ENCODE peak calls at places on chromosomes 16 and 17, in four cellular contexts. U is hippocampal formation, P is DMS79 treated with DMSO at 0.1 percent for 48 hours, K is activated gamma-delta T cell treated with Interleukin-2 at 50 U/mL for 16 hours. M is an unnamed sample.

GRCh38 chr16:28298511-28298878 is 6.2 kb downstream of the SBK1 start:
- DNase-seq in U (no peak), P (peak), K (no peak), M (no peak)

GRCh38 chr17:6502142-6502541 is 54.2 kb downstream of the PITPNM3 start:
- DNase-seq in U (no peak), P (no peak), K (no peak), M (no peak)

GRCh38 chr16:80055831-80056230 is 455.3 kb upstream of the MAF start:
- DNase-seq in U (no peak), P (no peak), K (no peak), M (no peak)

GRCh38 chr17:4852504-4853075 is 19.4 kb downstream of the MINK1 start:
- DNase-seq in U (no peak), P (peak), K (no peak), M (no peak)

GRCh38 chr17:57075193-57075592 is 9.9 kb upstream of the AKAP1 start:
- DNase-seq in U (no peak), P (no peak), K (no peak), M (no peak)

GRCh38 chr16:87552772-87553171 is 49.5 kb upstream of the JPH3 start:
- DNase-seq in U (no peak), P (no peak), K (no peak), M (no peak)

GRCh38 chr17:74045608-74046007 is 157.9 kb upstream of the RPL38 start:
- DNase-seq in U (no peak), P (peak), K (no peak), M (no peak)

GRCh38 chr16:23826528-23827244 is 9.1 kb upstream of the PRKCB start:
- DNase-seq in U (no peak), P (no peak), K (no peak), M (no peak)

GRCh38 chr17:67506966-67507365 is 129.9 kb downstream of the PITPNC1 start:
- DNase-seq in U (no peak), P (no peak), K (no peak), M (no peak)

GRCh38 chr16:56451753-56452689 is 667 bp downstream of the OGFOD1 start:
- DNase-seq in U (no peak), P (peak), K (no peak), M (no peak)

GRCh38 chr16:77191259-77191969 is 424 bp downstream of the MON1B start:
- DNase-seq in U (no peak), P (no peak), K (peak), M (no peak)

GRCh38 chr16:50121278-50121677 is 31.8 kb upstream of the TENT4B start:
- DNase-seq in U (no peak), P (no peak), K (no peak), M (no peak)

GRCh38 chr16:57481421-57481820 is 4.9 kb downstream of the DOK4 start:
- DNase-seq in U (no peak), P (no peak), K (no peak), M (no peak)

GRCh38 chr16:35480361-35480760 is 2020.9 kb downstream of the TP53TG3F start:
- DNase-seq in U (no peak), P (no peak), K (no peak), M (no peak)

GRCh38 chr17:66904760-66905637 is 59.5 kb upstream of the CACNG4 start:
- DNase-seq in U (no peak), P (peak), K (no peak), M (peak)

GRCh38 chr16:58426095-58426494 is 33.8 kb downstream of the GINS3 start:
- DNase-seq in U (no peak), P (no peak), K (peak), M (no peak)

GRCh38 chr17:48228720-48229119 is 121.2 kb downstream of the SNX11 start:
- DNase-seq in U (no peak), P (no peak), K (no peak), M (no peak)

GRCh38 chr17:39069114-39069756 is 82.2 kb downstream of the PLXDC1 start:
- DNase-seq in U (peak), P (peak), K (peak), M (no peak)

GRCh38 chr17:50939795-50940684 is 73.9 kb upstream of the TOB1 start:
- DNase-seq in U (no peak), P (no peak), K (no peak), M (no peak)

GRCh38 chr16:70159355-70160348 is 13.9 kb upstream of the CLEC18C start:
- DNase-seq in U (no peak), P (no peak), K (no peak), M (peak)

GRCh38 chr17:72175787-72176515 is 55.1 kb downstream of the SOX9 start:
- DNase-seq in U (no peak), P (no peak), K (no peak), M (no peak)

GRCh38 chr16:19507882-19508281 is 14.0 kb downstream of the GDE1 start:
- DNase-seq in U (no peak), P (no peak), K (no peak), M (no peak)